ENCODE peak calls at places on chromosome 7, in eight cellular contexts. W, P, B, U, M, R, E and Z are unnamed samples.

GRCh38 chr7:95684037-95684436 is 87.7 kb upstream of the PDK4 start:
- DNase-seq in P (no peak), U (no peak), M (peak; percentile 73), B (peak; percentile 44), E (no peak), W (peak; percentile 62), R (peak; percentile 47), Z (peak; percentile 40)

GRCh38 chr7:138666385-138666784 is 34.8 kb downstream of the SVOPL start:
- DNase-seq in B (no peak), R (no peak), M (no peak), U (no peak), P (no peak), E (no peak), W (no peak), Z (no peak)

GRCh38 chr7:44489955-44490350 is 505 bp downstream of the NUDCD3 start:
- DNase-seq in M (peak; percentile 58), U (no peak), W (no peak), R (peak; percentile 57), P (no peak), E (peak; percentile 17), B (no peak), Z (no peak)

GRCh38 chr7:116951366-116952292 is 1.7 kb upstream of the ST7 start:
- DNase-seq in W (no peak), M (no peak), R (peak; percentile 86), B (no peak), P (no peak), E (no peak), U (no peak), Z (no peak)

GRCh38 chr7:101100858-101101847 is 15.9 kb downstream of the TRIM56 start:
- DNase-seq in W (peak; percentile 48), E (no peak), R (no peak), B (peak; percentile 61), U (peak; percentile 7), M (no peak), P (no peak), Z (no peak)

GRCh38 chr7:42212541-42213090 is 24.4 kb downstream of the GLI3 start:
- DNase-seq in B (no peak), E (no peak), P (no peak), W (no peak), R (no peak), U (no peak), M (no peak), Z (no peak)

GRCh38 chr7:117008849-117009531 is 55.7 kb downstream of the ST7 start:
- DNase-seq in E (no peak), B (peak; percentile 79), W (peak; percentile 54), R (no peak), P (no peak), U (no peak), M (no peak), Z (peak; percentile 97)

GRCh38 chr7:18552943-18553584 is 57.5 kb downstream of the HDAC9 start:
- DNase-seq in E (no peak), M (no peak), R (peak; percentile 22), B (peak; percentile 29), W (no peak), U (no peak), P (no peak), Z (no peak)

GRCh38 chr7:121945066-121945848 is 72.3 kb downstream of the PTPRZ1 start:
- DNase-seq in P (no peak), R (no peak), M (no peak), E (no peak), W (no peak), U (no peak), B (no peak), Z (no peak)

GRCh38 chr7:96640054-96640453 is 69.6 kb downstream of the SEM1 start:
- DNase-seq in W (no peak), E (no peak), B (no peak), R (no peak), U (no peak), P (no peak), M (no peak), Z (no peak)

GRCh38 chr7:96996111-96996936 is 9.0 kb upstream of the DLX6 start:
- DNase-seq in W (no peak), M (no peak), R (no peak), P (no peak), B (no peak), E (no peak), U (no peak), Z (no peak)

GRCh38 chr7:158733220-158733519 is 28.6 kb upstream of the NCAPG2 start:
- DNase-seq in U (no peak), P (no peak), R (no peak), M (no peak), B (no peak), E (no peak), W (no peak), Z (no peak)

GRCh38 chr7:112063974-112064373 is 142.2 kb downstream of the DOCK4 start:
- DNase-seq in W (no peak), R (no peak), M (no peak), P (no peak), E (no peak), B (no peak), U (no peak), Z (no peak)

GRCh38 chr7:5375925-5376324 is 47.7 kb downstream of the TNRC18 start:
- DNase-seq in E (no peak), P (no peak), W (no peak), B (no peak), U (peak; percentile 30), M (no peak), R (no peak), Z (no peak)

GRCh38 chr7:27593226-27593625 is 69.5 kb downstream of the HIBADH start:
- DNase-seq in E (no peak), U (no peak), R (no peak), M (no peak), W (no peak), B (no peak), P (no peak), Z (no peak)

GRCh38 chr7:39754326-39755120 is 131.2 kb downstream of the RALA start:
- DNase-seq in U (no peak), P (no peak), R (no peak), W (peak; percentile 87), B (peak; percentile 83), E (no peak), M (peak; percentile 67), Z (no peak)

GRCh38 chr7:135704074-135704473 is 23.9 kb downstream of the SLC13A4 start:
- DNase-seq in E (no peak), R (no peak), U (no peak), W (no peak), M (no peak), P (no peak), B (no peak), Z (no peak)

GRCh38 chr7:18128846-18129245 is 101.2 kb upstream of the PRPS1L1 start:
- DNase-seq in U (no peak), M (peak; percentile 15), W (no peak), B (no peak), R (no peak), E (no peak), P (no peak), Z (peak; percentile 67)

GRCh38 chr7:103809229-103809994 is 180.0 kb downstream of the RELN start:
- DNase-seq in B (no peak), U (no peak), W (no peak), P (no peak), E (no peak), M (no peak), R (no peak), Z (no peak)

GRCh38 chr7:85890244-85890811 is 703.5 kb upstream of the SEMA3D start:
- DNase-seq in R (peak; percentile 76), M (peak; percentile 74), P (no peak), B (peak; percentile 26), U (no peak), W (peak; percentile 49), E (no peak), Z (peak; percentile 64)

GRCh38 chr7:134435161-134435920 is 23.6 kb downstream of the AKR1B1 start:
- DNase-seq in E (no peak), M (peak; percentile 70), W (peak; percentile 23), P (no peak), U (no peak), B (peak; percentile 83), R (no peak), Z (no peak)

GRCh38 chr7:152152267-152152666 is 126.8 kb downstream of the GALNT11 start:
- DNase-seq in B (no peak), P (no peak), U (no peak), E (no peak), R (no peak), W (no peak), M (no peak), Z (no peak)

GRCh38 chr7:91031757-91032156 is 232.5 kb upstream of the FZD1 start:
- DNase-seq in B (no peak), R (no peak), W (no peak), P (no peak), E (no peak), U (no peak), M (no peak), Z (peak; percentile 23)

GRCh38 chr7:92691578-92691977 is 101.4 kb upstream of the FAM133B start:
- DNase-seq in P (peak; percentile 37), E (no peak), R (peak; percentile 73), W (peak; percentile 59), M (peak; percentile 88), U (peak; percentile 13), B (peak; percentile 72), Z (peak; percentile 68)

GRCh38 chr7:149494738-149495368 is 2.8 kb downstream of the ZNF746 start:
- DNase-seq in B (peak; percentile 26), M (peak; percentile 48), W (no peak), U (no peak), P (no peak), E (no peak), R (no peak), Z (no peak)